ENCODE peak calls at places on chromosomes 16 and 17, in five cellular contexts. One of them, this sample, is unnamed.

GRCh38 chr16:22120440-22120839 is 28.1 kb downstream of the VWA3A start:
- DNase-seq in esophagus squamous epithelium: no peak
- DNase-seq in prostate gland: no peak
- DNase-seq in HCT116: no peak
- DNase-seq in MM.1S: no peak
- DNase-seq in this sample: no peak

GRCh38 chr17:39617100-39617445 is 9.4 kb upstream of the NEUROD2 start:
- DNase-seq in MM.1S: no peak
- DNase-seq in HCT116: no peak
- DNase-seq in prostate gland: no peak
- DNase-seq in esophagus squamous epithelium: no peak
- DNase-seq in this sample: no peak

GRCh38 chr17:8326591-8327583 is 12.8 kb upstream of the ODF4 start:
- DNase-seq in HCT116: no peak
- DNase-seq in prostate gland: no peak
- DNase-seq in MM.1S: no peak
- DNase-seq in esophagus squamous epithelium: no peak
- DNase-seq in this sample: no peak

GRCh38 chr16:85046957-85047866 is 19.6 kb downstream of the KIAA0513 start:
- DNase-seq in MM.1S: no peak
- DNase-seq in esophagus squamous epithelium: no peak
- DNase-seq in HCT116: no peak
- DNase-seq in prostate gland: peak
- DNase-seq in this sample: no peak

GRCh38 chr17:55038291-55038690 is 69.7 kb downstream of the STXBP4 start:
- DNase-seq in esophagus squamous epithelium: no peak
- DNase-seq in MM.1S: no peak
- DNase-seq in HCT116: no peak
- DNase-seq in prostate gland: no peak
- DNase-seq in this sample: no peak

GRCh38 chr17:67544364-67544763 is 167.3 kb downstream of the PITPNC1 start:
- DNase-seq in HCT116: no peak
- DNase-seq in MM.1S: no peak
- DNase-seq in esophagus squamous epithelium: no peak
- DNase-seq in prostate gland: no peak
- DNase-seq in this sample: no peak

GRCh38 chr16:64440421-64440831 is 681.4 kb downstream of the CDH11 start:
- DNase-seq in prostate gland: no peak
- DNase-seq in MM.1S: no peak
- DNase-seq in esophagus squamous epithelium: no peak
- DNase-seq in HCT116: no peak
- DNase-seq in this sample: no peak

GRCh38 chr17:70868134-70868533 is 698.8 kb downstream of the KCNJ2 start:
- DNase-seq in prostate gland: no peak
- DNase-seq in esophagus squamous epithelium: no peak
- DNase-seq in HCT116: no peak
- DNase-seq in MM.1S: no peak
- DNase-seq in this sample: no peak

GRCh38 chr17:29347831-29348281 is 42.3 kb upstream of the TAOK1 start:
- DNase-seq in MM.1S: no peak
- DNase-seq in prostate gland: no peak
- DNase-seq in esophagus squamous epithelium: no peak
- DNase-seq in HCT116: no peak
- DNase-seq in this sample: no peak

GRCh38 chr17:7466644-7467341 is 12.6 kb downstream of the ZBTB4 start:
- DNase-seq in prostate gland: no peak
- DNase-seq in HCT116: no peak
- DNase-seq in MM.1S: no peak
- DNase-seq in esophagus squamous epithelium: no peak
- DNase-seq in this sample: peak

GRCh38 chr16:50166511-50167500 is 13.7 kb downstream of the TENT4B start:
- DNase-seq in prostate gland: no peak
- DNase-seq in MM.1S: no peak
- DNase-seq in esophagus squamous epithelium: no peak
- DNase-seq in HCT116: no peak
- DNase-seq in this sample: no peak

GRCh38 chr16:24253192-24253591 is 2.9 kb upstream of the CACNG3 start:
- DNase-seq in esophagus squamous epithelium: no peak
- DNase-seq in prostate gland: no peak
- DNase-seq in MM.1S: peak
- DNase-seq in HCT116: peak
- DNase-seq in this sample: peak

GRCh38 chr17:39618252-39618913 is 8.4 kb upstream of the PPP1R1B start:
- DNase-seq in prostate gland: no peak
- DNase-seq in esophagus squamous epithelium: no peak
- DNase-seq in HCT116: no peak
- DNase-seq in MM.1S: no peak
- DNase-seq in this sample: no peak

GRCh38 chr16:61818850-61819249 is 217.4 kb downstream of the CDH8 start:
- DNase-seq in MM.1S: no peak
- DNase-seq in prostate gland: no peak
- DNase-seq in HCT116: no peak
- DNase-seq in esophagus squamous epithelium: no peak
- DNase-seq in this sample: no peak

GRCh38 chr16:17467923-17468540 is 2.7 kb downstream of the XYLT1 start:
- DNase-seq in prostate gland: peak
- DNase-seq in esophagus squamous epithelium: no peak
- DNase-seq in HCT116: no peak
- DNase-seq in MM.1S: peak
- DNase-seq in this sample: peak

GRCh38 chr16:78962457-78962929 is 638.0 kb downstream of the MAF start:
- DNase-seq in esophagus squamous epithelium: no peak
- DNase-seq in HCT116: no peak
- DNase-seq in MM.1S: no peak
- DNase-seq in prostate gland: no peak
- DNase-seq in this sample: peak

GRCh38 chr16:21001262-21001661 is 100.7 kb downstream of the LYRM1 start:
- DNase-seq in MM.1S: peak
- DNase-seq in prostate gland: no peak
- DNase-seq in esophagus squamous epithelium: no peak
- DNase-seq in HCT116: peak
- DNase-seq in this sample: peak

GRCh38 chr17:8382052-8382879 is 727 bp downstream of the RPL26 start:
- DNase-seq in MM.1S: peak
- DNase-seq in esophagus squamous epithelium: no peak
- DNase-seq in prostate gland: no peak
- DNase-seq in HCT116: no peak
- DNase-seq in this sample: peak

GRCh38 chr16:66271074-66272060 is 95.1 kb upstream of the CDH5 start:
- DNase-seq in HCT116: no peak
- DNase-seq in MM.1S: no peak
- DNase-seq in prostate gland: no peak
- DNase-seq in esophagus squamous epithelium: no peak
- DNase-seq in this sample: no peak

GRCh38 chr17:44210342-44211192 is 8.9 kb downstream of the UBTF start:
- DNase-seq in esophagus squamous epithelium: peak
- DNase-seq in MM.1S: peak
- DNase-seq in HCT116: peak
- DNase-seq in prostate gland: peak
- DNase-seq in this sample: peak

GRCh38 chr17:41793749-41794602 is 7.5 kb upstream of the JUP start:
- DNase-seq in prostate gland: no peak
- DNase-seq in MM.1S: no peak
- DNase-seq in esophagus squamous epithelium: no peak
- DNase-seq in HCT116: no peak
- DNase-seq in this sample: no peak

GRCh38 chr17:81251943-81252301 is 12.8 kb downstream of the NDUFAF8 start:
- DNase-seq in HCT116: no peak
- DNase-seq in esophagus squamous epithelium: no peak
- DNase-seq in prostate gland: no peak
- DNase-seq in MM.1S: no peak
- DNase-seq in this sample: no peak

DNA sequence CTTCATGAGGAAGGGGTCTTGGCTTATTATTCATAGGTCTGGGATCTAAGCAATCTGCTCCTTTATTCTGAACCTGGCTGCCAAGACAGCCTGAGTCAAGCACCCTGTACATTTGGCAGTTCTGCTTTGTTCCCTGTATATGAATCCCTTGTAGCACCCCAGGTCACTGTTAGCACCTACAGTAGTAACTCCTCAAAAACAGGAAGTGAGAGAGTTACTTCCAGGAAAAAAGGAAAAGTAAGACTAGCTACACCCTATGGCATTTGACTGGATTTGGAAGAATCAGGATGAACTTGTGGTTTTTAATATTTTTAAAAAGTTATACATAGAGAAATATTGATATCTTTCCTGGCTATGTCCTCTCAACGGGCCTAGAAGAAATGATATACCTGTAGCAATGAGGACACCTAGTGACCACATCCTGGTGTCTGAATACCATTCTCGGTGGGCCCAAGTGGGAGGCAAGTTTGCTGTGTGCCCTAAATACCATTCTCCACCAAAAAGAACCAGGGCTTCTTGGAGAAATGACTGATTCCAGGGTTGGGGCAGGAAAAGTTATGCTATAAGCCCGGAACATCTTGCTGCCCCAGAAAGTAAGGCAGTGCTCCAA is 9.9 kb downstream of the ANKRD40 start:
- DNase-seq in MM.1S: peak
- DNase-seq in HCT116: no peak
- DNase-seq in esophagus squamous epithelium: no peak
- DNase-seq in prostate gland: no peak
- DNase-seq in this sample: no peak
- TF ChIP-seq CTCF in MM.1S: peak
- TF ChIP-seq CTCF in HCT116: peak
- TF ChIP-seq CTCF in esophagus squamous epithelium: no peak
- TF ChIP-seq CTCF in prostate gland: peak
- TF ChIP-seq CTCF in this sample: no peak

DNA sequence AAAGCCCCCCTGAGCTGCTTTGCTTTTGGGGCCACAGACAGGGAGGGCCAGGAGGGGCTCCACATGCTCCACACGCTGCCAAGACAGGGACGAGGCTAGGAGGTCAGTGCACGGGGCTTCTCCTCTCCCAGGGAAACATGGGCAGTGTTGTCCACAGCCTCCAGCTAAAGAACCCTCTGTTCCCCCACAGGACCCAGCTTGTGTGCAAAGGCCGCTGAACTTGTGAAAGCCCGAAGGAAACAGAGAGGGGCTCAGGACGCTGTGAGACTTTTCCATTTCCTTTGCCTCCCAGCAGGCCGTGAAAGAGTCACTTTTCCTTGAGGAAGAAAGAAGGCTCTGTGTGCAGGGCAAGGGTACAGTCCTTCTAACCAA is 9.7 kb downstream of the CDRT4 start:
- DNase-seq in HCT116: no peak
- DNase-seq in MM.1S: no peak
- DNase-seq in prostate gland: no peak
- DNase-seq in esophagus squamous epithelium: no peak
- DNase-seq in this sample: no peak
- H3K4me3 ChIP-seq in HCT116: no peak
- H3K4me3 ChIP-seq in MM.1S: no peak
- H3K4me3 ChIP-seq in prostate gland: no peak
- H3K4me3 ChIP-seq in esophagus squamous epithelium: no peak
- H3K4me3 ChIP-seq in this sample: no peak

GRCh38 chr17:77772461-77772897 is 186.0 kb upstream of the TNRC6C start:
- DNase-seq in MM.1S: peak
- DNase-seq in esophagus squamous epithelium: no peak
- DNase-seq in HCT116: peak
- DNase-seq in prostate gland: no peak
- DNase-seq in this sample: peak
- TF ChIP-seq CTCF in MM.1S: peak
- TF ChIP-seq CTCF in esophagus squamous epithelium: peak
- TF ChIP-seq CTCF in HCT116: peak
- TF ChIP-seq CTCF in prostate gland: peak
- TF ChIP-seq CTCF in this sample: peak

GRCh38 chr17:38568845-38569510 is 36.8 kb downstream of the SRCIN1 start:
- DNase-seq in HCT116: no peak
- DNase-seq in prostate gland: no peak
- DNase-seq in MM.1S: no peak
- DNase-seq in esophagus squamous epithelium: no peak
- DNase-seq in this sample: no peak
- H3K4me3 ChIP-seq in HCT116: no peak
- H3K4me3 ChIP-seq in prostate gland: no peak
- H3K4me3 ChIP-seq in MM.1S: no peak
- H3K4me3 ChIP-seq in esophagus squamous epithelium: no peak
- H3K4me3 ChIP-seq in this sample: no peak

DNA sequence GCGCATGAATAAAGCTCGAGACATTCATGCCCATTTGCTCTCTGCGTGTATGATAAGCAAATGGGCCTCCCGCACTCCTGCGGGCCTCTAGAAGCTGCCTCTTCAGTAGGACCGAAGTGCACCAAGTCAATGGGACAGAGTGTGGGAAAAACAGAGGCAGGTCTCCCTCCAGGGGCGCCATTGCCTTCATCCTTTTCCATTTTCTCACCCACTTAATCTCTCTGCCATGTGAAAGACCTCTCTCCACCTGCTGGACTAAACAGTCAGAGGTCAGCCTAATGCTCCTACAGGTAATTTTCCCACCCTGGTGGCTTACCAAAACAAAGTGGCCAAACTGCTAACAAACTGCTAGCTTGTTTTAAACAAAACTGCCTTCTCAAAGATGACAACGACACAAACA is 210.9 kb downstream of the ZFHX3 start:
- DNase-seq in prostate gland: no peak
- DNase-seq in MM.1S: no peak
- DNase-seq in HCT116: no peak
- DNase-seq in esophagus squamous epithelium: no peak
- DNase-seq in this sample: no peak
- TF ChIP-seq CTCF in prostate gland: no peak
- TF ChIP-seq CTCF in MM.1S: no peak
- TF ChIP-seq CTCF in HCT116: peak
- TF ChIP-seq CTCF in esophagus squamous epithelium: no peak
- TF ChIP-seq CTCF in this sample: peak

DNA sequence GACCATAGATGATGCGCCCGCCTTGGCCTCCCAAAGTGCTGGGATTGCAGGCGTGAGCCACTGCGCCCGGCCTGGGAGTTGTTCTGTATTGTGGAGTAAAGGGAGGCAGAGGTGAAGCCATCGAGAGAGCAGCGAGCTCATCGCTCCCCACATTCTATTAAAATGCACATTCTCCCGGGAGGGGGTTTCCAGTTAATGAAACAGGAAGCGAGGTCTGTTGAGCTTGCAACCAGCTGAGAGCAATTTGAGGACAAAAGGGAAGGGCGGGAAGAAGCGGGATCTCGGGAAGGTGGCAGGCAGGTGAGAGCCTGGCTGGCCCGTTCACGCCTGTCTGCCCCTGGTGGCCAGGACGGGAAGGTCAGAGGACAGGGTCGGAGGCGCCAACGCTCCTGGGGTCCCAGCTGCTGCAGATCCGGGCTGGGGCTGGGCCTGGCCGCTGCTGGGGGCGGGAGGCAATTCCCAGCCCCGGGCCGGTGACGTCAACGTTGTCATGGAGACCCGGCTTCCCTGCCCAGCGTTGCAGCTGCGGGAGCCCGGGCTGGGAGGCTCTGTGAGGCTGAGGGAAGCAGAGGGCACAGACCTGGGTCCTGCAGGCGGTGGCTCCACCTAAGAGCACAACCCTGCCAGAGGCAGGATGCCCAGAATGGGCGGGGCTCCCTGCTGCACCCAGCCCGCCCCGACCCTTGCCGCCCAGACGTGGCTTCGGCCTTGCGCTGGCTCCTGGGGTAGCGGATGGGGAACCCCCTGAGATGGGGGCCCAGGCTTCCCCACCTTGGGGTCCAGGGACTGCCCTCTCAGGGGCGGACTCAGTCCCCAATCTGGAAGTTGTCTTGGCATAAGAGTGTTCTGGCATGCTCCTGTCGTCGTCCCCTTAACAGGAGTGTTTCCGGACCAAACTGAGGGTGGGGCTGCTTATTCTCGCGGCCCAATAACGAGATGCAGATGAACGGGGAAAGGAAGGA is 48.7 kb upstream of the PLCG2 start:
- DNase-seq in MM.1S: peak
- DNase-seq in HCT116: peak
- DNase-seq in esophagus squamous epithelium: no peak
- DNase-seq in prostate gland: peak
- DNase-seq in this sample: peak
- H3K4me3 ChIP-seq in MM.1S: peak
- H3K4me3 ChIP-seq in HCT116: peak
- H3K4me3 ChIP-seq in esophagus squamous epithelium: peak
- H3K4me3 ChIP-seq in prostate gland: peak
- H3K4me3 ChIP-seq in this sample: peak

GRCh38 chr17:36601303-36602029 is at the start of gene MRM1:
- DNase-seq in MM.1S: peak
- DNase-seq in esophagus squamous epithelium: peak
- DNase-seq in HCT116: peak
- DNase-seq in prostate gland: peak
- DNase-seq in this sample: peak
- TF ChIP-seq CTCF in MM.1S: peak
- TF ChIP-seq CTCF in esophagus squamous epithelium: no peak
- TF ChIP-seq CTCF in HCT116: no peak
- TF ChIP-seq CTCF in prostate gland: peak
- TF ChIP-seq CTCF in this sample: peak

This sample was measured in GM12865.